ENCODE peak calls at places on chromosomes 12 and 14, in seven cellular contexts. I is stimulated activated effector memory CD8-positive, alpha-beta T cell treated with anti-CD3 and anti-CD28 coated beads, Interleukin-12 subunit alpha, Interleukin-12 subunit beta, amount 100 ng/mL, for 72 hours; E is psoas muscle; Q is stomach; U is ACHN; T is GM06990; S is stimulated activated CD8-positive, alpha-beta memory T cell treated with anti-CD3 and anti-CD28 coated beads, Interleukin-2, amount 100 ng/mL, for 1 hour. N is an unnamed sample.
A peak's percentile ranks its signal among the peaks of the same experiment; 100 is the strongest.

GRCh38 chr12:121494093-121494787 is 86.6 kb downstream of the KDM2B start:
- DNase-seq in I (peak; percentile 79), E (no peak), Q (peak; percentile 46), U (peak; percentile 42), T (no peak), S (peak; percentile 44), N (peak; percentile 18)

GRCh38 chr14:64671591-64671990 is 32.6 kb upstream of the PLEKHG3 start:
- DNase-seq in I (no peak), E (no peak), Q (no peak), U (peak; percentile 57), T (no peak), S (no peak), N (peak; percentile 64)

GRCh38 chr14:83007641-83008237 is 1474.1 kb upstream of the SEL1L start:
- DNase-seq in I (no peak), E (no peak), Q (no peak), U (no peak), T (no peak), S (no peak), N (no peak)

GRCh38 chr12:114685320-114685781 is 1.4 kb upstream of the TBX3 start:
- DNase-seq in I (no peak), E (peak; percentile 23), Q (no peak), U (no peak), T (no peak), S (no peak), N (no peak)

GRCh38 chr14:73787760-73788508 is 63.7 kb upstream of the PTGR2 start:
- DNase-seq in I (no peak), E (no peak), Q (no peak), U (no peak), T (no peak), S (no peak), N (peak; percentile 51)

GRCh38 chr12:52865090-52865944 is 16.5 kb upstream of the KRT78 start:
- DNase-seq in I (peak; percentile 57), E (peak; percentile 45), Q (peak; percentile 78), U (peak; percentile 87), T (no peak), S (no peak), N (peak; percentile 82)

GRCh38 chr12:39406257-39406656 is 36.7 kb downstream of the KIF21A start:
- DNase-seq in I (no peak), E (no peak), Q (no peak), U (peak; percentile 17), T (no peak), S (no peak), N (no peak)

GRCh38 chr12:70068743-70069142 is 174.5 kb upstream of the CNOT2 start:
- DNase-seq in I (no peak), E (no peak), Q (no peak), U (no peak), T (no peak), S (no peak), N (no peak)

GRCh38 chr14:94612174-94612573 is at the start of gene SERPINA3:
- DNase-seq in I (no peak), E (no peak), Q (no peak), U (no peak), T (no peak), S (no peak), N (no peak)

GRCh38 chr14:96011609-96012008 is 27.6 kb upstream of the C14orf132 start:
- DNase-seq in I (no peak), E (no peak), Q (no peak), U (no peak), T (no peak), S (no peak), N (no peak)

GRCh38 chr12:55927588-55928502 is at the start of gene PYM1:
- DNase-seq in I (peak; percentile 89), E (peak; percentile 79), Q (peak; percentile 88), U (peak; percentile 79), T (peak; percentile 85), S (peak; percentile 44), N (peak; percentile 72)

GRCh38 chr14:101562659-101563351 is 1.5 kb downstream of the DIO3 start:
- DNase-seq in I (no peak), E (peak; percentile 2), Q (no peak), U (no peak), T (no peak), S (no peak), N (no peak)

GRCh38 chr12:2783936-2784600 is 10.7 kb upstream of the FKBP4 start:
- DNase-seq in I (peak; percentile 70), E (peak; percentile 56), Q (peak; percentile 70), U (peak; percentile 65), T (peak; percentile 20), S (peak; percentile 26), N (peak; percentile 62)

GRCh38 chr12:98179151-98179550 is 336.2 kb upstream of the TMPO start:
- DNase-seq in I (no peak), E (no peak), Q (no peak), U (no peak), T (no peak), S (no peak), N (peak; percentile 8)

GRCh38 chr12:119740835-119741234 is 72.9 kb downstream of the PRKAB1 start:
- DNase-seq in I (no peak), E (no peak), Q (no peak), U (no peak), T (no peak), S (no peak), N (no peak)

GRCh38 chr12:52221912-52222457 is 11.1 kb upstream of the KRT7 start:
- DNase-seq in I (peak; percentile 86), E (peak; percentile 69), Q (peak; percentile 55), U (peak; percentile 95), T (peak; percentile 33), S (peak; percentile 24), N (no peak)

GRCh38 chr14:53953828-53954550 is 2.6 kb downstream of the BMP4 start:
- DNase-seq in I (no peak), E (peak; percentile 51), Q (no peak), U (peak; percentile 20), T (peak; percentile 26), S (no peak), N (peak; percentile 54)

GRCh38 chr12:59113831-59114273 is 193.5 kb upstream of the LRIG3 start:
- DNase-seq in I (peak; percentile 52), E (peak; percentile 50), Q (peak; percentile 83), U (peak; percentile 86), T (peak; percentile 23), S (no peak), N (peak; percentile 60)

GRCh38 chr12:131947482-131948027 is 2.2 kb upstream of the EP400 start:
- DNase-seq in I (no peak), E (no peak), Q (no peak), U (no peak), T (no peak), S (no peak), N (no peak)

GRCh38 chr14:53814371-53814770 is 142.3 kb downstream of the BMP4 start:
- DNase-seq in I (no peak), E (no peak), Q (no peak), U (no peak), T (no peak), S (no peak), N (no peak)

GRCh38 chr12:3300833-3301401 is 190.1 kb upstream of the PRMT8 start:
- DNase-seq in I (no peak), E (no peak), Q (no peak), U (no peak), T (no peak), S (no peak), N (no peak)

GRCh38 chr14:79136437-79137430 is 966.6 kb downstream of the NRXN3 start:
- DNase-seq in I (no peak), E (no peak), Q (no peak), U (no peak), T (no peak), S (no peak), N (no peak)

GRCh38 chr14:99327458-99328250 is 55.7 kb upstream of the BCL11B start:
- DNase-seq in I (no peak), E (no peak), Q (no peak), U (no peak), T (no peak), S (no peak), N (no peak)

GRCh38 chr12:65649126-65649525 is 175.2 kb upstream of the HMGA2 start:
- DNase-seq in I (no peak), E (no peak), Q (no peak), U (peak; percentile 97), T (no peak), S (no peak), N (peak; percentile 26)

GRCh38 chr14:61470261-61470953 is 149.0 kb downstream of the PRKCH start:
- DNase-seq in I (no peak), E (no peak), Q (no peak), U (peak; percentile 82), T (no peak), S (no peak), N (peak; percentile 32)